ENCODE peak calls at places on chromosomes 5 and 9, in eight cellular contexts. F, Y, T, Q, W, J, L and X are unnamed samples.

GRCh38 chr9:69171049-69171448 is 3.0 kb upstream of the TJP2 start:
- DNase-seq in F (no peak), Y (no peak), T (no peak), Q (no peak), W (no peak), J (no peak), L (no peak), X (peak; percentile 50)

GRCh38 chr9:13020141-13020540 is 245.3 kb downstream of the LURAP1L start:
- DNase-seq in F (no peak), Y (no peak), T (no peak), Q (no peak), W (no peak), J (no peak), L (no peak), X (no peak)

GRCh38 chr5:141845371-141845821 is 32.8 kb downstream of the PCDH1 start:
- DNase-seq in F (peak; percentile 36), Y (no peak), T (no peak), Q (no peak), W (no peak), J (no peak), L (no peak), X (no peak)

GRCh38 chr9:101738566-101739183 is at the start of gene GRIN3A:
- DNase-seq in F (no peak), Y (peak; percentile 32), T (no peak), Q (no peak), W (no peak), J (peak; percentile 21), L (no peak), X (no peak)

GRCh38 chr5:82375488-82376294 is 97.5 kb upstream of the RPS23 start:
- DNase-seq in F (peak; percentile 68), Y (no peak), T (no peak), Q (no peak), W (no peak), J (no peak), L (no peak), X (no peak)

GRCh38 chr5:69498384-69498783 is 5.8 kb downstream of the OCLN start:
- DNase-seq in F (no peak), Y (no peak), T (no peak), Q (no peak), W (no peak), J (no peak), L (no peak), X (no peak)

GRCh38 chr5:124752854-124753720 is 6.6 kb upstream of the ZNF608 start:
- DNase-seq in F (no peak), Y (no peak), T (no peak), Q (no peak), W (no peak), J (no peak), L (no peak), X (no peak)

GRCh38 chr5:58925627-58926545 is 343.0 kb downstream of the RAB3C start:
- DNase-seq in F (no peak), Y (no peak), T (no peak), Q (no peak), W (no peak), J (peak; percentile 30), L (no peak), X (no peak)

GRCh38 chr5:106454651-106455415 is 1215.9 kb downstream of the EFNA5 start:
- DNase-seq in F (no peak), Y (peak; percentile 1), T (no peak), Q (no peak), W (no peak), J (peak; percentile 66), L (no peak), X (no peak)

GRCh38 chr5:58545912-58546311 is 37.0 kb upstream of the RAB3C start:
- DNase-seq in F (no peak), Y (no peak), T (no peak), Q (no peak), W (no peak), J (no peak), L (no peak), X (peak; percentile 63)

GRCh38 chr5:127919818-127920217 is 163.7 kb upstream of the SLC12A2 start:
- DNase-seq in F (no peak), Y (no peak), T (no peak), Q (no peak), W (no peak), J (no peak), L (peak; percentile 49), X (no peak)

GRCh38 chr9:15276328-15276969 is 30.6 kb downstream of the TTC39B start:
- DNase-seq in F (no peak), Y (peak; percentile 73), T (no peak), Q (no peak), W (no peak), J (no peak), L (no peak), X (no peak)

GRCh38 chr5:154993461-154993860 is 20.1 kb upstream of the KIF4B start:
- DNase-seq in F (no peak), Y (no peak), T (no peak), Q (no peak), W (no peak), J (no peak), L (no peak), X (no peak)

GRCh38 chr9:135887021-135887507 is 20.3 kb downstream of the CAMSAP1 start:
- DNase-seq in F (no peak), Y (no peak), T (no peak), Q (peak; percentile 55), W (no peak), J (no peak), L (no peak), X (peak; percentile 93)

GRCh38 chr5:130337179-130337888 is 433.1 kb downstream of the CHSY3 start:
- DNase-seq in F (no peak), Y (no peak), T (no peak), Q (no peak), W (no peak), J (no peak), L (no peak), X (no peak)

GRCh38 chr9:127049581-127049980 is 72.9 kb downstream of the ANGPTL2 start:
- DNase-seq in F (no peak), Y (no peak), T (no peak), Q (no peak), W (no peak), J (no peak), L (no peak), X (no peak)

GRCh38 chr5:143241892-143242291 is 161.6 kb downstream of the NR3C1 start:
- DNase-seq in F (peak; percentile 31), Y (no peak), T (no peak), Q (no peak), W (no peak), J (no peak), L (no peak), X (no peak)

GRCh38 chr9:15889555-15889954 is 336.7 kb downstream of the CCDC171 start:
- DNase-seq in F (no peak), Y (no peak), T (no peak), Q (no peak), W (no peak), J (peak; percentile 0), L (no peak), X (no peak)

GRCh38 chr5:5270958-5271605 is 131.0 kb downstream of the ADAMTS16 start:
- DNase-seq in F (peak; percentile 79), Y (peak; percentile 21), T (no peak), Q (no peak), W (no peak), J (peak; percentile 12), L (no peak), X (no peak)

GRCh38 chr9:124290053-124290581 is 32.4 kb downstream of the NEK6 start:
- DNase-seq in F (no peak), Y (no peak), T (no peak), Q (no peak), W (no peak), J (no peak), L (no peak), X (no peak)